ENCODE peak calls at places on chromosomes 3 and 15, in eight cellular contexts. T is stimulated activated CD4-positive, alpha-beta T cell treated with anti-CD3 and anti-CD28 coated beads, Interleukin-1b, Interleukin-23, amount 100 ng/mL, for 4 hours; J is activated T-cell treated with anti-CD3 and anti-CD28 coated beads for 4 hours; I is B cell; L is aorta; R is CD4-positive, alpha-beta T cell; K is NCI-H187; N is AG10803. H is an unnamed sample.

GRCh38 chr15:29849218-29849617 is 26.9 kb upstream of the TJP1 start:
- DNase-seq in T (no peak), J (no peak), I (no peak), L (no peak), R (no peak), K (no peak), N (no peak), H (no peak)

GRCh38 chr3:169710619-169711018 is 47.1 kb upstream of the MECOM start:
- DNase-seq in T (no peak), J (no peak), I (no peak), L (no peak), R (no peak), K (no peak), N (no peak), H (no peak)

GRCh38 chr3:197458179-197458707 is 97.5 kb downstream of the BDH1 start:
- DNase-seq in T (no peak), J (no peak), I (no peak), L (no peak), R (peak), K (no peak), N (no peak), H (peak)

GRCh38 chr3:42764115-42764514 is 8.9 kb downstream of the CCDC13 start:
- DNase-seq in T (no peak), J (no peak), I (no peak), L (no peak), R (no peak), K (no peak), N (no peak), H (no peak)

GRCh38 chr3:182980204-182981037 is at the start of gene DCUN1D1:
- DNase-seq in T (peak), J (peak), I (peak), L (peak), R (peak), K (peak), N (peak), H (peak)

GRCh38 chr15:78644979-78645378 is 4.0 kb upstream of the CHRNB4 start:
- DNase-seq in T (no peak), J (no peak), I (no peak), L (no peak), R (no peak), K (no peak), N (no peak), H (no peak)

GRCh38 chr3:78926523-78926922 is 841.3 kb downstream of the ROBO1 start:
- DNase-seq in T (no peak), J (no peak), I (no peak), L (no peak), R (no peak), K (no peak), N (no peak), H (no peak)

GRCh38 chr3:24123596-24123995 is 178.5 kb downstream of the NR1D2 start:
- DNase-seq in T (no peak), J (no peak), I (no peak), L (no peak), R (no peak), K (no peak), N (peak), H (no peak)

GRCh38 chr3:105365536-105366301 is 990 bp upstream of the ALCAM start:
- DNase-seq in T (no peak), J (no peak), I (peak), L (no peak), R (no peak), K (peak), N (peak), H (no peak)

GRCh38 chr3:30835667-30836066 is 58.8 kb downstream of the GADL1 start:
- DNase-seq in T (no peak), J (no peak), I (no peak), L (no peak), R (no peak), K (no peak), N (no peak), H (no peak)

GRCh38 chr3:195081242-195081963 is 189.6 kb downstream of the XXYLT1 start:
- DNase-seq in T (no peak), J (no peak), I (no peak), L (peak), R (no peak), K (peak), N (no peak), H (no peak)

GRCh38 chr15:95162967-95163531 is 931.7 kb downstream of the MCTP2 start:
- DNase-seq in T (no peak), J (no peak), I (no peak), L (no peak), R (no peak), K (no peak), N (peak), H (no peak)

GRCh38 chr3:48128779-48129178 is 59.4 kb downstream of the CDC25A start:
- DNase-seq in T (no peak), J (no peak), I (no peak), L (no peak), R (no peak), K (no peak), N (no peak), H (peak)

GRCh38 chr3:131174752-131175151 is 148.1 kb downstream of the NEK11 start:
- DNase-seq in T (no peak), J (no peak), I (no peak), L (no peak), R (no peak), K (no peak), N (peak), H (no peak)

GRCh38 chr15:81174759-81175327 is 21.8 kb upstream of the IL16 start:
- DNase-seq in T (no peak), J (no peak), I (no peak), L (no peak), R (no peak), K (no peak), N (no peak), H (no peak)